ENCODE peak calls at places on chromosomes 2 and 18, in eight cellular contexts. N is dorsolateral prefrontal cortex, B is heart right ventricle, X is thyroid gland, K is transverse colon, Y is keratinocyte, V is cardiac muscle cell, S is thoracic aorta. J is an unnamed sample.

GRCh38 chr2:186319105-186319504 is 167.0 kb upstream of the ZC3H15 start:
- DNase-seq in V (no peak), N (no peak), K (no peak), S (no peak), Y (no peak), X (no peak), B (no peak), J (no peak)

GRCh38 chr2:19764998-19765397 is 136.8 kb downstream of the TTC32 start:
- DNase-seq in K (no peak), N (no peak), X (no peak), B (no peak), S (no peak), Y (no peak), V (no peak), J (peak; percentile 23)

GRCh38 chr2:221443631-221444030 is 128.5 kb downstream of the EPHA4 start:
- DNase-seq in N (no peak), B (no peak), K (no peak), V (no peak), S (no peak), Y (no peak), X (no peak), J (no peak)

GRCh38 chr2:29952973-29953372 is 31.6 kb upstream of the ALK start:
- DNase-seq in V (no peak), B (no peak), S (no peak), X (no peak), Y (no peak), K (no peak), N (no peak), J (no peak)

GRCh38 chr18:32093523-32093922 is 1.8 kb downstream of the RNF138 start:
- DNase-seq in S (no peak), V (no peak), K (peak; percentile 14), N (no peak), Y (no peak), B (no peak), X (no peak), J (peak; percentile 11)

GRCh38 chr2:174477772-174478171 is 9.1 kb downstream of the GPR155 start:
- DNase-seq in V (no peak), Y (no peak), B (no peak), N (no peak), X (no peak), S (no peak), K (no peak), J (no peak)

GRCh38 chr18:55290898-55291297 is 297.1 kb downstream of the TCF4 start:
- DNase-seq in K (no peak), V (no peak), S (no peak), Y (no peak), N (no peak), B (no peak), X (no peak), J (no peak)

GRCh38 chr2:159177357-159177756 is 109.1 kb downstream of the WDSUB1 start:
- DNase-seq in K (no peak), V (no peak), N (no peak), S (no peak), B (no peak), X (no peak), Y (no peak), J (no peak)

GRCh38 chr2:118257696-118258095 is 169.4 kb downstream of the INSIG2 start:
- DNase-seq in X (no peak), B (no peak), S (no peak), N (no peak), V (no peak), Y (no peak), K (no peak), J (no peak)

GRCh38 chr2:63034575-63034974 is 16.1 kb upstream of the OTX1 start:
- DNase-seq in B (no peak), K (no peak), Y (no peak), S (no peak), X (no peak), N (no peak), V (no peak), J (no peak)

GRCh38 chr18:37668971-37669747 is 103.6 kb upstream of the CELF4 start:
- DNase-seq in S (no peak), N (no peak), K (no peak), V (no peak), Y (no peak), X (no peak), B (no peak), J (no peak)

GRCh38 chr2:42569116-42569711 is 782 bp downstream of the MTA3 start:
- DNase-seq in S (no peak), V (peak; percentile 38), X (peak; percentile 35), K (peak; percentile 24), N (peak; percentile 32), B (peak; percentile 21), Y (no peak), J (peak; percentile 11)

GRCh38 chr2:102301867-102302362 is 9.4 kb upstream of the IL1RL1 start:
- DNase-seq in B (no peak), N (no peak), S (no peak), Y (no peak), V (peak; percentile 53), K (peak; percentile 41), X (peak; percentile 26), J (no peak)
- TF ChIP-seq CTCF in B (peak; percentile 28), N (no peak), S (peak; percentile 22), Y (peak; percentile 67), V (peak; percentile 61), K (no peak), X (no peak), J (peak; percentile 62)

GRCh38 chr2:64273524-64274398 is 129.5 kb upstream of the PELI1 start:
- DNase-seq in Y (peak; percentile 84), K (peak; percentile 67), B (no peak), V (no peak), N (no peak), S (no peak), X (peak; percentile 60), J (peak; percentile 82)
- H3K4me3 ChIP-seq in Y (peak overlapping the region; percentile 28), K (no peak overlapping the region), B (peak overlapping the region; percentile 13), V (no peak overlapping the region), N (no peak overlapping the region), S (peak overlapping the region; percentile 10), X (no peak overlapping the region), J (no peak overlapping the region)

GRCh38 chr2:168935810-168936581 is 34.9 kb downstream of the G6PC2 start:
- DNase-seq in N (no peak), X (no peak), S (no peak), V (no peak), B (no peak), K (no peak), Y (no peak), J (peak; percentile 73)
- H3K27ac ChIP-seq in N (no peak overlapping the region), X (no peak overlapping the region), S (no peak overlapping the region), V (no peak overlapping the region), B (no peak overlapping the region), K (no peak overlapping the region), Y (no peak overlapping the region), J (peak overlapping the region; percentile 9)

GRCh38 chr18:9715974-9716373 is 7.9 kb downstream of the RAB31 start:
- DNase-seq in N (no peak), V (no peak), Y (no peak), K (no peak), B (no peak), S (no peak), X (no peak), J (no peak)
- TF ChIP-seq CTCF in N (no peak), V (no peak), Y (no peak), K (no peak), B (no peak), S (no peak), X (no peak), J (no peak)

GRCh38 chr2:102251042-102251848 is 60.1 kb upstream of the IL1RL1 start:
- DNase-seq in B (peak; percentile 72), K (peak; percentile 73), X (peak; percentile 69), N (no peak), Y (no peak), S (no peak), V (peak; percentile 54), J (no peak)
- H3K4me3 ChIP-seq in B (peak overlapping the region; percentile 57), K (peak overlapping the region; percentile 7), X (peak overlapping the region; percentile 33), N (peak overlapping the region; percentile 48), Y (peak overlapping the region; percentile 1), S (peak overlapping the region; percentile 77), V (peak overlapping the region; percentile 19), J (peak overlapping the region; percentile 56)

GRCh38 chr2:190353537-190353899 is 10.1 kb downstream of the INPP1 start:
- DNase-seq in N (no peak), X (no peak), V (no peak), B (no peak), K (no peak), Y (no peak), S (no peak), J (no peak)

GRCh38 chr2:190352668-190353536 is 9.5 kb downstream of the INPP1 start:
- DNase-seq in Y (no peak), S (no peak), B (no peak), N (no peak), V (peak; percentile 87), K (no peak), X (no peak), J (no peak)

GRCh38 chr2:190355968-190356657 is 12.7 kb downstream of the INPP1 start:
- DNase-seq in B (no peak), S (no peak), X (no peak), N (no peak), K (no peak), V (no peak), Y (no peak), J (no peak)

GRCh38 chr2:190351955-190352354 is 8.6 kb downstream of the INPP1 start:
- DNase-seq in K (no peak), N (no peak), V (no peak), X (no peak), Y (no peak), S (no peak), B (no peak), J (no peak)

DNA sequence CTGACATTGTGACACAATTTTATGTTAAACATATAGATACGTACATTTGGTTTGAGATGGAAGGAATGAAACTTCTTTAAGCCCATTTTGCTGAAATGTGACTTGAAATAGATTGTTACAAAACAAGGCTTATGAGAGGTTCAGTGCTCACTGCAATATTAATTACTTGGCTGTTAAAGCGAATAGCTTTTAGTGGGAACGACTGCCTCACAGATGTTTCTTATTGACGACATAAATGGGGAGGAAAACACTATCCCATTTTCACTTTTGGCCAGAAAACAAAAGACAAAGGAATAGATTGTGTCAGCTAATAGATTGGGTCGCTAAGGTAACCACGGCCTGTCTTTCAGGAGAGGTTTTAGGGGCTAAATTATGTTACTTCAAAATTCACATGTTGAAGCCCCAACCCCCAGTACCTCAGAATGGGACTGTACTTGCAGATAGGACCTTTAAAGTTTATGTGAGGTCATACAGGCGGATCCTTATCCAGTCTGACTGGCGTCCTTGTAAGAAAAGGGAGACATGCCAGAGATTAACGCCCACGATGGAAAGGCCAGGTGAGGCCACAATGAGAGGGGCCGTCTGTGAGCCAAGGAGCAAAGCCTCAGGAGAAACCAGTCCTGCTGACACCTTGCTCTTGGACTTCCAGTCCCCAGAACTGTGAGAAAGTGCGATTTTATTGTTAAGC is 10.8 kb downstream of the INPP1 start:
- DNase-seq in K (no peak), B (no peak), S (no peak), X (no peak), V (no peak), N (no peak), Y (no peak), J (no peak)
- H3K27ac ChIP-seq in K (peak overlapping the region; percentile 7), B (no peak overlapping the region), S (no peak overlapping the region), X (no peak overlapping the region), V (no peak overlapping the region), N (peak overlapping the region; percentile 86), Y (peak overlapping the region; percentile 49), J (no peak overlapping the region)